ENCODE peak calls at places on chromosomes 5 and 9, in ten cellular contexts. N is brain microvascular endothelial cell, J is kidney, H is cardiac fibroblast, T is kidney epithelial cell, E is epithelial cell of proximal tubule, S is HepG2, C is HCT116, B is AG10803, X is fibroblast of mammary gland. Q is an unnamed sample.

GRCh38 chr9:34282096-34282495 is 47.0 kb downstream of the KIF24 start:
- DNase-seq in C (no peak), E (no peak), T (no peak), X (no peak), B (no peak), J (no peak), N (no peak), H (peak; percentile 44), S (no peak), Q (no peak)

GRCh38 chr5:150619359-150620230 is 20.9 kb upstream of the SYNPO start:
- DNase-seq in X (peak; percentile 69), H (peak; percentile 92), C (no peak), E (no peak), T (no peak), S (no peak), N (no peak), B (peak; percentile 76), J (peak; percentile 86), Q (no peak)

GRCh38 chr9:33170464-33171156 is 3.5 kb upstream of the B4GALT1 start:
- DNase-seq in B (no peak), S (no peak), H (peak; percentile 40), T (no peak), C (peak; percentile 49), E (no peak), J (peak; percentile 80), X (peak; percentile 49), N (no peak), Q (no peak)

GRCh38 chr9:135662758-135663450 is at the start of gene LCN9:
- DNase-seq in C (no peak), T (no peak), X (peak; percentile 11), B (no peak), H (peak; percentile 22), N (peak; percentile 8), E (no peak), S (no peak), J (peak; percentile 53), Q (no peak)

GRCh38 chr5:115033861-115034260 is 135.8 kb downstream of the TRIM36 start:
- DNase-seq in H (no peak), C (no peak), X (peak; percentile 4), N (no peak), B (peak; percentile 6), J (no peak), S (peak; percentile 6), T (no peak), E (no peak), Q (no peak)

GRCh38 chr9:107229146-107229545 is 53.9 kb upstream of the RAD23B start:
- DNase-seq in T (no peak), X (no peak), C (no peak), N (no peak), S (no peak), J (no peak), H (no peak), E (no peak), B (no peak), Q (no peak)

GRCh38 chr5:148808864-148809642 is 17.4 kb upstream of the ADRB2 start:
- DNase-seq in H (no peak), N (no peak), S (no peak), T (no peak), E (no peak), X (no peak), J (no peak), B (no peak), C (no peak), Q (no peak)

GRCh38 chr5:95449460-95449859 is 58.3 kb downstream of the FAM81B start:
- DNase-seq in H (no peak), T (no peak), N (no peak), E (no peak), X (no peak), B (no peak), S (no peak), J (no peak), C (no peak), Q (no peak)

GRCh38 chr9:126733005-126733404 is 71.8 kb upstream of the ZBTB43 start:
- DNase-seq in H (no peak), S (peak; percentile 68), J (no peak), T (no peak), N (no peak), X (no peak), E (no peak), B (no peak), C (no peak), Q (no peak)

GRCh38 chr5:152883061-152883460 is 478.0 kb upstream of the NMUR2 start:
- DNase-seq in C (no peak), H (no peak), X (no peak), E (no peak), N (no peak), B (no peak), S (no peak), T (no peak), J (no peak), Q (no peak)

GRCh38 chr5:175131432-175131831 is 312.6 kb downstream of the DRD1 start:
- DNase-seq in N (no peak), J (no peak), B (no peak), C (no peak), H (no peak), S (no peak), X (no peak), T (no peak), E (no peak), Q (no peak)

GRCh38 chr5:115246361-115246991 is 16.2 kb downstream of the PGGT1B start:
- DNase-seq in B (peak; percentile 37), X (peak; percentile 53), C (peak; percentile 35), S (peak; percentile 49), H (peak; percentile 55), T (no peak), E (no peak), N (no peak), J (no peak), Q (no peak)

DNA sequence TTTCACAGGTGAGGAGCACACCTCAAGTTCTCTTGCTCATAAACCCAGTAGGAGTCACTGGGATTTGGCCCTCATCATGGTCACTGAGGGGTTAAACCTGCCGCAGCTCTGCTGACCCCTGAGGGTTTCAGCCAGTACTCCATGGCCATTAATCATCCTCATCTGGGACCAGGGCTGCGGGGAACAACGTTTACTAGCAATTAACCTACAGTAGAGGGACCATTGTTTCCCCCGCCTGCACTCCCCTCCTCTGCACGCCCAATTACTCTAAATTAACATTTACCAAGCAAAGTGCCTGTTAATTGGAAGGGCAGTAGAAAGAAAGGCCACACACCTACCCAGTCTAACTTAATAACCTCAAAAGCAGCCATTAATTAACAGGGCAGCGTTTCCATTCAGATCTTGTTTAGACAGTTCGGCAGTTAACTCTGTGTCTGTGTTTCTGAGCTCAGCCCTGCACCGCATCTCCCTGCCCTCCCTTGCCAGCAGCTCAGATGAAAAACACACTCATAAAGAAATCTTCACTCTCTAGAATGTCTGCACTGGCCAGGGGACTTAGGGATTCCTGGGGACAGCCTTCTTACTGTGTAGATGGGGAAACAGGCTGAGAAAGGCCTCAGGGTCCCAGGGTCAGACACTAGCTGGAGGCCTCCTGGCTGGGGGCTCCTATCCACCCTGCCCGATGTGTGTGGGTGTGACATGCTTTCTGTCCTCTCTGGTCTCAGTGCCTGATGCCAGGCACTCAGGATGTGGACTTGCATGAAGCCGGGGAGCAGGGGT is 51.6 kb downstream of the ALG2 start:
- DNase-seq in C (no peak), S (no peak), H (no peak), X (no peak), N (no peak), E (no peak), T (no peak), B (no peak), J (no peak), Q (no peak)
- TF ChIP-seq CTCF in C (peak; percentile 6), S (no peak), H (peak; percentile 16), X (no peak), N (peak; percentile 58), E (peak; percentile 22), T (peak; percentile 22), B (no peak), J (no peak), Q (no peak)

GRCh38 chr9:113369583-113370140 is 7.1 kb downstream of the HDHD3 start:
- DNase-seq in N (no peak), S (no peak), J (no peak), C (no peak), H (no peak), T (no peak), B (no peak), E (no peak), X (no peak), Q (no peak)
- TF ChIP-seq CTCF in N (no peak), S (no peak), J (no peak), C (no peak), H (no peak), T (no peak), B (no peak), E (no peak), X (no peak), Q (no peak)

DNA sequence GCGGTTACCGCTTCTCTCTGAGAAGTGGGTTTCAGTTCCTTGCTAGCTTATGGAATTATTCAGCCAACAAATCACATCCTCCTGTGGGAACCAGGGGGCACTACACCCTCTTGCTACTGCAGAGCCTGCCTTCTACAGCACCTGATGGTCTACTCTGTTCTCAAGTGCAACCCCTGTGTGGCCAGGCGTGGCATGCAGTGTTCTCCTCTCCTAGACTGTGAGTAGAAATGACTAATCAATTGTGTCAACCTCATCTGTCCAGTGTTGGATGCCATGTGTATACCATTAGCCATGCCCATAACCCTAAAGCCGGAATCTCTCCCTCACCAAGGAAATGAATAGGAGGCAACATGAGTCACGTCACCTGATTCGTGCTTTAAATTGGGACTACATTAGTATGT is 117.2 kb upstream of the LIFR start:
- DNase-seq in B (no peak), J (no peak), X (peak; percentile 48), E (no peak), T (no peak), N (no peak), S (peak; percentile 13), C (peak; percentile 6), H (no peak), Q (no peak)
- TF ChIP-seq CTCF in B (peak; percentile 7), J (peak; percentile 17), X (peak; percentile 27), E (peak; percentile 54), T (no peak), N (peak; percentile 39), S (peak; percentile 14), C (peak; percentile 35), H (peak; percentile 19), Q (peak; percentile 11)

GRCh38 chr9:88280816-88281382 is 107.3 kb upstream of the SPIN1 start:
- DNase-seq in H (peak; percentile 10), J (no peak), X (peak; percentile 49), E (no peak), B (no peak), C (no peak), S (no peak), N (peak; percentile 7), T (no peak), Q (peak; percentile 19)
- TF ChIP-seq CTCF in H (no peak), J (no peak), X (no peak), E (no peak), B (no peak), C (no peak), S (no peak), N (no peak), T (no peak), Q (no peak)

DNA sequence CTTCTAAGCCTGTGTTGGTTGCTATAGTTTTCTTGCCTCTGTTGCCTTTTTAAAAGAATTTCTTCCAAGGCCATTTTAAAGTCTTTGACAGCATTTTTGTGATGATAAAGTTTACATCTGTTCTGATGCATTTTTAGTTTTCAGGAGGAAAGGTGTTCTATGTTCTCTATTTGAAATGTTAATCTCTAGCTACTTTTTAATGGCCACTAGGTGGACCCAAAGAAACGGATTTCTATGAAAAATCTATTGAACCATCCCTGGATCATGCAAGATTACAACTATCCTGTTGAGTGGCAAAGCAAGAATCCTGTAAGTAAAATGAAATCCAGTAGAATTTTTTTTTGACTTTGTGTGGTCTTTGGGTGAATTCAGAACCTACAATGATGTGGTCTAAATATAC is 60.2 kb downstream of the MELK start:
- DNase-seq in N (peak; percentile 3), C (peak; percentile 7), S (peak; percentile 15), X (peak; percentile 42), B (peak; percentile 47), T (peak; percentile 9), J (no peak), E (no peak), H (peak; percentile 66), Q (no peak)
- TF ChIP-seq CTCF in N (peak; percentile 36), C (peak; percentile 47), S (peak; percentile 38), X (peak; percentile 57), B (peak; percentile 68), T (peak; percentile 55), J (peak; percentile 26), E (peak; percentile 63), H (peak; percentile 49), Q (peak; percentile 76)

Q was measured in neural crest cell.